ENCODE peak calls at places on chromosome 2, in seven cellular contexts. M, Z, D, K, B, Y and R are unnamed samples.

GRCh38 chr2:437772-438393 is 150.0 kb upstream of the ALKAL2 start:
- DNase-seq in K (no peak), D (no peak), B (no peak), M (peak), Z (peak), Y (no peak), R (peak)

GRCh38 chr2:10273215-10274175 is 29.2 kb upstream of the HPCAL1 start:
- DNase-seq in Z (no peak), Y (peak), M (no peak), D (no peak), K (no peak), B (no peak), R (no peak)

GRCh38 chr2:120224256-120224655 is 1.1 kb upstream of the TMEM185B start:
- DNase-seq in K (no peak), B (no peak), M (no peak), Z (no peak), D (no peak), Y (peak), R (no peak)

GRCh38 chr2:110682872-110683271 is 5.0 kb upstream of the BUB1 start:
- DNase-seq in D (no peak), Y (no peak), Z (no peak), B (no peak), M (no peak), K (no peak), R (no peak)

GRCh38 chr2:30732876-30733275 is 74.4 kb downstream of the CAPN13 start:
- DNase-seq in B (no peak), Z (no peak), K (no peak), Y (no peak), D (no peak), M (no peak), R (no peak)

GRCh38 chr2:69645926-69646325 is 2.4 kb upstream of the AAK1 start:
- DNase-seq in Y (no peak), K (no peak), Z (no peak), M (no peak), D (no peak), B (no peak), R (no peak)

GRCh38 chr2:75998451-75998850 is 287.7 kb upstream of the GCFC2 start:
- DNase-seq in M (no peak), B (no peak), K (no peak), D (no peak), Z (no peak), Y (no peak), R (no peak)

GRCh38 chr2:68031546-68032160 is 31.2 kb downstream of the C1D start:
- DNase-seq in K (no peak), B (peak), M (peak), Y (no peak), Z (peak), D (peak), R (peak)

GRCh38 chr2:187002242-187002641 is 153.3 kb upstream of the ZSWIM2 start:
- DNase-seq in M (no peak), D (no peak), K (no peak), Y (no peak), Z (no peak), B (no peak), R (no peak)

GRCh38 chr2:189913851-189914250 is 129.6 kb downstream of the PMS1 start:
- DNase-seq in D (no peak), Y (no peak), B (no peak), Z (no peak), M (no peak), K (no peak), R (no peak)

GRCh38 chr2:18545384-18545783 is 15.1 kb downstream of the RDH14 start:
- DNase-seq in K (no peak), D (peak), Y (no peak), M (no peak), Z (no peak), B (no peak), R (no peak)

GRCh38 chr2:19901201-19901457 is 654 bp downstream of the TTC32 start:
- DNase-seq in Z (no peak), D (no peak), Y (no peak), K (no peak), B (no peak), M (no peak), R (no peak)

GRCh38 chr2:64166637-64167420 is 22.6 kb upstream of the PELI1 start:
- DNase-seq in Y (no peak), D (no peak), M (no peak), B (no peak), K (no peak), Z (no peak), R (no peak)

GRCh38 chr2:2331905-2332280 is 818 bp upstream of the MYT1L start:
- DNase-seq in D (no peak), M (peak), B (no peak), K (no peak), Z (no peak), Y (no peak), R (no peak)

GRCh38 chr2:241550616-241551580 is 7.6 kb upstream of the BOK start:
- DNase-seq in Y (no peak), D (no peak), K (no peak), M (peak), Z (no peak), B (no peak), R (no peak)

GRCh38 chr2:239884875-239885274 is 140.3 kb downstream of the NDUFA10 start:
- DNase-seq in Y (no peak), Z (no peak), B (no peak), K (no peak), M (no peak), D (peak), R (no peak)

GRCh38 chr2:236180831-236181453 is 12.8 kb upstream of the GBX2 start:
- DNase-seq in D (peak), K (no peak), Z (peak), B (peak), M (peak), Y (no peak), R (peak)

GRCh38 chr2:10267551-10268465 is 34.9 kb upstream of the HPCAL1 start:
- DNase-seq in B (no peak), M (no peak), Y (peak), Z (no peak), D (no peak), K (no peak), R (no peak)

GRCh38 chr2:10235099-10235908 is 67.4 kb upstream of the HPCAL1 start:
- DNase-seq in D (peak), B (no peak), K (no peak), Z (no peak), Y (peak), M (no peak), R (no peak)

GRCh38 chr2:28080911-28081310 is 190.4 kb downstream of the BABAM2 start:
- DNase-seq in D (peak), K (no peak), Z (no peak), B (peak), Y (peak), M (no peak), R (no peak)

GRCh38 chr2:13413989-13414388 is 697.3 kb downstream of the TRIB2 start:
- DNase-seq in K (no peak), Y (no peak), Z (no peak), D (no peak), M (peak), B (no peak), R (no peak)

GRCh38 chr2:221447310-221447709 is 124.8 kb downstream of the EPHA4 start:
- DNase-seq in M (no peak), Z (no peak), K (no peak), D (peak), Y (no peak), B (peak), R (no peak)

GRCh38 chr2:209138079-209138478 is 285.8 kb upstream of the MAP2 start:
- DNase-seq in D (no peak), Y (no peak), B (no peak), Z (no peak), K (no peak), M (no peak), R (no peak)